ENCODE peak calls at places on chromosomes 5 and 9, in four cellular contexts. One of them, this sample, is unnamed.
A peak's percentile ranks its signal among the peaks of the same experiment; 100 is the strongest.

GRCh38 chr5:67577424-67577823 is 380.8 kb upstream of the CD180 start:
- DNase-seq in EH: peak; percentile 67
- DNase-seq in posterior cingulate gyrus: no peak
- DNase-seq in midbrain: no peak
- DNase-seq in this sample: no peak

GRCh38 chr5:31880460-31880859 is 241.5 kb downstream of the PDZD2 start:
- DNase-seq in EH: no peak
- DNase-seq in posterior cingulate gyrus: no peak
- DNase-seq in midbrain: no peak
- DNase-seq in this sample: no peak

GRCh38 chr5:113058706-113059226 is 82.2 kb downstream of the DCP2 start:
- DNase-seq in midbrain: no peak
- DNase-seq in posterior cingulate gyrus: no peak
- DNase-seq in EH: no peak
- DNase-seq in this sample: no peak

GRCh38 chr9:132857601-132858342 is 20.3 kb downstream of the AK8 start:
- DNase-seq in midbrain: no peak
- DNase-seq in EH: no peak
- DNase-seq in posterior cingulate gyrus: no peak
- DNase-seq in this sample: no peak

GRCh38 chr5:142683116-142683515 is 2.8 kb downstream of the FGF1 start:
- DNase-seq in EH: no peak
- DNase-seq in midbrain: no peak
- DNase-seq in posterior cingulate gyrus: no peak
- DNase-seq in this sample: no peak

GRCh38 chr5:72621576-72621975 is 114.4 kb upstream of the ZNF366 start:
- DNase-seq in EH: no peak
- DNase-seq in midbrain: no peak
- DNase-seq in posterior cingulate gyrus: no peak
- DNase-seq in this sample: no peak

GRCh38 chr9:15370496-15371464 is 51.9 kb upstream of the SNAPC3 start:
- DNase-seq in midbrain: peak; percentile 4
- DNase-seq in posterior cingulate gyrus: peak; percentile 87
- DNase-seq in EH: peak; percentile 7
- DNase-seq in this sample: no peak

GRCh38 chr5:170306381-170306790 is 8.8 kb upstream of the LCP2 start:
- DNase-seq in posterior cingulate gyrus: no peak
- DNase-seq in EH: peak; percentile 7
- DNase-seq in midbrain: no peak
- DNase-seq in this sample: peak; percentile 18

GRCh38 chr9:115264333-115264732 is 146.4 kb upstream of the TNC start:
- DNase-seq in midbrain: no peak
- DNase-seq in posterior cingulate gyrus: no peak
- DNase-seq in EH: peak; percentile 74
- DNase-seq in this sample: peak; percentile 11

GRCh38 chr5:57094753-57095683 is 78.8 kb upstream of the GPBP1 start:
- DNase-seq in midbrain: no peak
- DNase-seq in EH: peak; percentile 25
- DNase-seq in posterior cingulate gyrus: no peak
- DNase-seq in this sample: no peak

GRCh38 chr5:83543898-83544297 is 72.4 kb downstream of the VCAN start:
- DNase-seq in midbrain: no peak
- DNase-seq in posterior cingulate gyrus: no peak
- DNase-seq in EH: no peak
- DNase-seq in this sample: no peak

GRCh38 chr5:149313151-149313841 is 32.0 kb upstream of the GRPEL2 start:
- DNase-seq in midbrain: no peak
- DNase-seq in posterior cingulate gyrus: no peak
- DNase-seq in EH: no peak
- DNase-seq in this sample: no peak

GRCh38 chr9:112047538-112048066 is 127.5 kb downstream of the SUSD1 start:
- DNase-seq in posterior cingulate gyrus: no peak
- DNase-seq in EH: no peak
- DNase-seq in midbrain: no peak
- DNase-seq in this sample: no peak

GRCh38 chr5:142202282-142202681 is 93.7 kb downstream of the NDFIP1 start:
- DNase-seq in EH: peak; percentile 64
- DNase-seq in posterior cingulate gyrus: no peak
- DNase-seq in midbrain: no peak
- DNase-seq in this sample: peak; percentile 19

GRCh38 chr5:58185397-58186195 is 274.3 kb downstream of the PLK2 start:
- DNase-seq in posterior cingulate gyrus: no peak
- DNase-seq in midbrain: no peak
- DNase-seq in EH: peak; percentile 38
- DNase-seq in this sample: no peak

GRCh38 chr5:6355294-6355693 is 23.1 kb downstream of the MED10 start:
- DNase-seq in midbrain: no peak
- DNase-seq in posterior cingulate gyrus: no peak
- DNase-seq in EH: no peak
- DNase-seq in this sample: no peak

GRCh38 chr5:78888580-78889187 is 96.4 kb downstream of the ARSB start:
- DNase-seq in posterior cingulate gyrus: no peak
- DNase-seq in midbrain: no peak
- DNase-seq in EH: no peak
- DNase-seq in this sample: no peak

GRCh38 chr5:102958481-102959011 is 161.4 kb downstream of the GIN1 start:
- DNase-seq in EH: peak; percentile 61
- DNase-seq in midbrain: no peak
- DNase-seq in posterior cingulate gyrus: no peak
- DNase-seq in this sample: peak; percentile 4

GRCh38 chr9:90095682-90096081 is 490.9 kb downstream of the GADD45G start:
- DNase-seq in EH: no peak
- DNase-seq in posterior cingulate gyrus: no peak
- DNase-seq in midbrain: no peak
- DNase-seq in this sample: no peak

GRCh38 chr9:2321523-2322148 is 300.0 kb upstream of the VLDLR start:
- DNase-seq in EH: no peak
- DNase-seq in posterior cingulate gyrus: no peak
- DNase-seq in midbrain: peak; percentile 4
- DNase-seq in this sample: no peak

GRCh38 chr5:77030097-77031071 is at the start of gene AGGF1:
- DNase-seq in midbrain: peak; percentile 93
- DNase-seq in EH: peak; percentile 94
- DNase-seq in posterior cingulate gyrus: peak; percentile 99
- DNase-seq in this sample: peak; percentile 86

GRCh38 chr9:97564291-97565175 is 63.1 kb downstream of the TMOD1 start:
- DNase-seq in EH: peak; percentile 71
- DNase-seq in posterior cingulate gyrus: peak; percentile 90
- DNase-seq in midbrain: no peak
- DNase-seq in this sample: peak; percentile 19

GRCh38 chr5:6704361-6704851 is 8.8 kb upstream of the TENT4A start:
- DNase-seq in midbrain: no peak
- DNase-seq in posterior cingulate gyrus: no peak
- DNase-seq in EH: peak; percentile 96
- DNase-seq in this sample: peak; percentile 79

GRCh38 chr5:68344447-68345111 is 129.0 kb downstream of the PIK3R1 start:
- DNase-seq in midbrain: peak; percentile 22
- DNase-seq in posterior cingulate gyrus: peak; percentile 88
- DNase-seq in EH: peak; percentile 68
- DNase-seq in this sample: no peak

GRCh38 chr9:78595200-78595945 is 298.4 kb downstream of the PSAT1 start:
- DNase-seq in midbrain: no peak
- DNase-seq in posterior cingulate gyrus: no peak
- DNase-seq in EH: peak; percentile 83
- DNase-seq in this sample: no peak

GRCh38 chr9:12697719-12698118 is 4.5 kb downstream of the TYRP1 start:
- DNase-seq in midbrain: no peak
- DNase-seq in EH: peak; percentile 6
- DNase-seq in posterior cingulate gyrus: no peak
- DNase-seq in this sample: no peak

GRCh38 chr5:134567651-134568338 is 42.3 kb downstream of the JADE2 start:
- DNase-seq in posterior cingulate gyrus: peak; percentile 55
- DNase-seq in midbrain: no peak
- DNase-seq in EH: peak; percentile 72
- DNase-seq in this sample: peak; percentile 73

GRCh38 chr5:3883014-3883413 is 287.4 kb downstream of the IRX1 start:
- DNase-seq in EH: no peak
- DNase-seq in midbrain: no peak
- DNase-seq in posterior cingulate gyrus: no peak
- DNase-seq in this sample: no peak

GRCh38 chr5:174527936-174528557 is 196.3 kb upstream of the MSX2 start:
- DNase-seq in EH: no peak
- DNase-seq in posterior cingulate gyrus: no peak
- DNase-seq in midbrain: no peak
- DNase-seq in this sample: no peak

GRCh38 chr5:119336846-119337564 is 18.8 kb upstream of the TNFAIP8 start:
- DNase-seq in midbrain: no peak
- DNase-seq in posterior cingulate gyrus: no peak
- DNase-seq in EH: peak; percentile 43
- DNase-seq in this sample: no peak

GRCh38 chr9:112224401-112225289 is 49.5 kb upstream of the SUSD1 start:
- DNase-seq in EH: peak; percentile 89
- DNase-seq in midbrain: no peak
- DNase-seq in posterior cingulate gyrus: no peak
- DNase-seq in this sample: peak; percentile 14

GRCh38 chr9:31321686-31322085 is 1062.8 kb upstream of the ACO1 start:
- DNase-seq in posterior cingulate gyrus: peak; percentile 76
- DNase-seq in midbrain: no peak
- DNase-seq in EH: no peak
- DNase-seq in this sample: no peak

GRCh38 chr9:92648447-92649406 is 21.2 kb downstream of the IPPK start:
- DNase-seq in midbrain: peak; percentile 16
- DNase-seq in posterior cingulate gyrus: peak; percentile 67
- DNase-seq in EH: no peak
- DNase-seq in this sample: no peak

This sample was measured in hepatic stellate cell.